ENCODE peak calls at places on chromosomes 7 and 10, in six cellular contexts. One of them, this sample, is unnamed.

GRCh38 chr10:117237401-117237991 is 3.4 kb upstream of the SLC18A2 start:
- DNase-seq in CD8-positive, alpha-beta memory T cell: no peak
- DNase-seq in HFFc6: no peak
- DNase-seq in H9: no peak
- DNase-seq in activated T-helper 1 cell treated with anti-CD3 and anti-CD28 coated beads, Interleukin-2, amount 50 U/mL, for 16 hours: no peak
- DNase-seq in NAMALWA: peak; percentile 41
- DNase-seq in this sample: no peak

GRCh38 chr7:139650429-139651100 is 127.1 kb downstream of the CLEC2L start:
- DNase-seq in H9: no peak
- DNase-seq in CD8-positive, alpha-beta memory T cell: no peak
- DNase-seq in HFFc6: no peak
- DNase-seq in NAMALWA: no peak
- DNase-seq in activated T-helper 1 cell treated with anti-CD3 and anti-CD28 coated beads, Interleukin-2, amount 50 U/mL, for 16 hours: no peak
- DNase-seq in this sample: no peak

GRCh38 chr7:38211486-38211885 is 33.4 kb downstream of the STARD3NL start:
- DNase-seq in HFFc6: no peak
- DNase-seq in CD8-positive, alpha-beta memory T cell: no peak
- DNase-seq in activated T-helper 1 cell treated with anti-CD3 and anti-CD28 coated beads, Interleukin-2, amount 50 U/mL, for 16 hours: no peak
- DNase-seq in NAMALWA: no peak
- DNase-seq in H9: no peak
- DNase-seq in this sample: no peak

GRCh38 chr7:27184342-27185012 is 555 bp downstream of the HOXA11 start:
- DNase-seq in NAMALWA: no peak
- DNase-seq in CD8-positive, alpha-beta memory T cell: no peak
- DNase-seq in H9: peak; percentile 55
- DNase-seq in activated T-helper 1 cell treated with anti-CD3 and anti-CD28 coated beads, Interleukin-2, amount 50 U/mL, for 16 hours: no peak
- DNase-seq in HFFc6: no peak
- DNase-seq in this sample: no peak

GRCh38 chr10:121261665-121262064 is 336.6 kb downstream of the FGFR2 start:
- DNase-seq in NAMALWA: no peak
- DNase-seq in activated T-helper 1 cell treated with anti-CD3 and anti-CD28 coated beads, Interleukin-2, amount 50 U/mL, for 16 hours: no peak
- DNase-seq in H9: no peak
- DNase-seq in HFFc6: no peak
- DNase-seq in CD8-positive, alpha-beta memory T cell: no peak
- DNase-seq in this sample: no peak

GRCh38 chr10:99768430-99769011 is 13.9 kb upstream of the ABCC2 start:
- DNase-seq in CD8-positive, alpha-beta memory T cell: no peak
- DNase-seq in NAMALWA: no peak
- DNase-seq in HFFc6: no peak
- DNase-seq in activated T-helper 1 cell treated with anti-CD3 and anti-CD28 coated beads, Interleukin-2, amount 50 U/mL, for 16 hours: no peak
- DNase-seq in H9: no peak
- DNase-seq in this sample: no peak

GRCh38 chr7:103150192-103150591 is 1.3 kb upstream of the NAPEPLD start:
- DNase-seq in HFFc6: no peak
- DNase-seq in CD8-positive, alpha-beta memory T cell: no peak
- DNase-seq in H9: no peak
- DNase-seq in NAMALWA: peak; percentile 35
- DNase-seq in activated T-helper 1 cell treated with anti-CD3 and anti-CD28 coated beads, Interleukin-2, amount 50 U/mL, for 16 hours: no peak
- DNase-seq in this sample: no peak

GRCh38 chr7:44565097-44565794 is 8.5 kb downstream of the DDX56 start:
- DNase-seq in H9: peak; percentile 74
- DNase-seq in NAMALWA: peak; percentile 80
- DNase-seq in HFFc6: peak; percentile 48
- DNase-seq in activated T-helper 1 cell treated with anti-CD3 and anti-CD28 coated beads, Interleukin-2, amount 50 U/mL, for 16 hours: peak; percentile 39
- DNase-seq in CD8-positive, alpha-beta memory T cell: peak; percentile 47
- DNase-seq in this sample: no peak

GRCh38 chr10:15780353-15781135 is 60.8 kb upstream of the ITGA8 start:
- DNase-seq in NAMALWA: no peak
- DNase-seq in CD8-positive, alpha-beta memory T cell: no peak
- DNase-seq in HFFc6: no peak
- DNase-seq in H9: no peak
- DNase-seq in activated T-helper 1 cell treated with anti-CD3 and anti-CD28 coated beads, Interleukin-2, amount 50 U/mL, for 16 hours: no peak
- DNase-seq in this sample: no peak

GRCh38 chr10:88933584-88933983 is 19.0 kb downstream of the ACTA2 start:
- DNase-seq in H9: no peak
- DNase-seq in activated T-helper 1 cell treated with anti-CD3 and anti-CD28 coated beads, Interleukin-2, amount 50 U/mL, for 16 hours: no peak
- DNase-seq in NAMALWA: no peak
- DNase-seq in HFFc6: no peak
- DNase-seq in CD8-positive, alpha-beta memory T cell: no peak
- DNase-seq in this sample: no peak

GRCh38 chr10:83957168-83957750 is 182.1 kb upstream of the GHITM start:
- DNase-seq in NAMALWA: no peak
- DNase-seq in activated T-helper 1 cell treated with anti-CD3 and anti-CD28 coated beads, Interleukin-2, amount 50 U/mL, for 16 hours: no peak
- DNase-seq in CD8-positive, alpha-beta memory T cell: no peak
- DNase-seq in HFFc6: no peak
- DNase-seq in H9: no peak
- DNase-seq in this sample: no peak

This sample was measured in esophagus squamous epithelium.